ENCODE peak calls at places on chromosomes 16 and 17, in four cellular contexts. T is KG1, A is germinal center, Z is GM12878. L is an unnamed sample.

GRCh38 chr16:1772908-1773702 is at the start of gene MRPS34:
- DNase-seq in T (peak; percentile 61), A (peak; percentile 80), Z (peak; percentile 17), L (peak; percentile 89)

GRCh38 chr16:76535-77272 is 1.3 kb upstream of the MPG start:
- DNase-seq in T (peak; percentile 43), A (peak; percentile 38), Z (no peak), L (peak; percentile 63)

GRCh38 chr17:17766351-17767095 is 70.3 kb downstream of the SREBF1 start:
- DNase-seq in T (no peak), A (peak; percentile 79), Z (no peak), L (peak; percentile 82)

GRCh38 chr16:57386381-57386951 is 14.2 kb downstream of the CX3CL1 start:
- DNase-seq in T (no peak), A (no peak), Z (no peak), L (no peak)

GRCh38 chr16:57383276-57384247 is 11.3 kb downstream of the CX3CL1 start:
- DNase-seq in T (no peak), A (no peak), Z (no peak), L (no peak)

GRCh38 chr16:57089406-57089805 is 3.0 kb upstream of the CPNE2 start:
- DNase-seq in T (no peak), A (no peak), Z (no peak), L (no peak)

GRCh38 chr16:24853830-24854229 is 8.1 kb downstream of the SLC5A11 start:
- DNase-seq in T (no peak), A (no peak), Z (no peak), L (no peak)

GRCh38 chr17:82970818-82971610 is 108.4 kb upstream of the METRNL start:
- DNase-seq in T (no peak), A (no peak), Z (no peak), L (no peak)

GRCh38 chr16:19916064-19916463 is 31.4 kb upstream of the GPRC5B start:
- DNase-seq in T (no peak), A (no peak), Z (no peak), L (no peak)